ENCODE peak calls at places on chromosomes 2 and 18, in five cellular contexts. N is A549, B is esophagus muscularis mucosa, W is fibroblast of pulmonary artery, A is HFFc6. C is an unnamed sample.

GRCh38 chr2:72325592-72326422 is 178.1 kb upstream of the CYP26B1 start:
- DNase-seq in N (peak), B (no peak), A (peak), W (peak), C (peak)

GRCh38 chr2:140891614-140892212 is 1239.1 kb downstream of the LRP1B start:
- DNase-seq in N (peak), B (no peak), W (no peak), A (no peak), C (no peak)

GRCh38 chr2:170247882-170248393 is 70.0 kb downstream of the MYO3B start:
- DNase-seq in W (no peak), N (no peak), A (no peak), B (no peak), C (no peak)

GRCh38 chr2:25982273-25982967 is at the start of gene KIF3C:
- DNase-seq in B (no peak), N (peak), A (peak), W (peak), C (peak)

GRCh38 chr2:191688934-191689695 is 11.2 kb downstream of the NABP1 start:
- DNase-seq in N (peak), B (no peak), W (peak), A (peak), C (no peak)

GRCh38 chr2:15195723-15196270 is 365.3 kb downstream of the NBAS start:
- DNase-seq in A (no peak), N (no peak), B (no peak), W (no peak), C (no peak)

GRCh38 chr2:214232266-214232665 is 178.6 kb upstream of the VWC2L start:
- DNase-seq in A (peak), W (no peak), N (no peak), B (no peak), C (no peak)

GRCh38 chr2:38634684-38635083 is 31.2 kb upstream of the GALM start:
- DNase-seq in N (no peak), B (no peak), A (no peak), W (no peak), C (no peak)

GRCh38 chr18:9719421-9719981 is 11.4 kb downstream of the RAB31 start:
- DNase-seq in A (peak), W (peak), N (peak), B (no peak), C (no peak)

GRCh38 chr2:68739261-68740183 is 4.9 kb downstream of the ARHGAP25 start:
- DNase-seq in N (no peak), A (no peak), W (no peak), B (peak), C (no peak)

GRCh38 chr18:34720220-34720619 is 10.1 kb downstream of the DTNA start:
- DNase-seq in N (no peak), B (no peak), W (no peak), A (no peak), C (no peak)

GRCh38 chr18:34718610-34719009 is 8.5 kb downstream of the DTNA start:
- DNase-seq in N (no peak), A (no peak), W (no peak), B (no peak), C (no peak)

GRCh38 chr18:34726286-34727004 is 16.3 kb downstream of the DTNA start:
- DNase-seq in A (no peak), W (no peak), N (no peak), B (no peak), C (no peak)

GRCh38 chr18:34723143-34723542 is 13.0 kb downstream of the DTNA start:
- DNase-seq in N (no peak), A (no peak), W (no peak), B (no peak), C (no peak)
- TF ChIP-seq CTCF in N (no peak), A (peak), W (no peak), B (no peak), C (no peak)

GRCh38 chr18:78659748-78660147 is 319.9 kb upstream of the SALL3 start:
- DNase-seq in B (no peak), N (no peak), A (no peak), W (no peak), C (no peak)
- TF ChIP-seq CTCF in B (no peak), N (no peak), A (peak), W (no peak), C (no peak)

GRCh38 chr2:181766129-181766528 is 85.8 kb upstream of the NEUROD1 start:
- DNase-seq in A (no peak), B (no peak), N (no peak), W (no peak), C (no peak)

GRCh38 chr2:181762000-181762399 is 81.7 kb upstream of the NEUROD1 start:
- DNase-seq in W (no peak), A (no peak), B (no peak), N (no peak), C (no peak)

GRCh38 chr2:181763423-181763822 is 83.1 kb upstream of the NEUROD1 start:
- DNase-seq in W (no peak), N (no peak), B (no peak), A (no peak), C (no peak)

GRCh38 chr2:181762848-181763247 is 82.5 kb upstream of the NEUROD1 start:
- DNase-seq in B (no peak), W (no peak), N (no peak), A (no peak), C (no peak)

GRCh38 chr2:181764095-181764963 is 84.0 kb upstream of the NEUROD1 start:
- DNase-seq in B (no peak), N (no peak), A (no peak), W (no peak), C (no peak)
- TF ChIP-seq CTCF in B (no peak), N (no peak), A (no peak), W (no peak), C (no peak)

GRCh38 chr2:71223767-71224333 is 3.1 kb downstream of the PAIP2B start:
- DNase-seq in W (peak), A (peak), B (no peak), N (peak), C (peak)
- TF ChIP-seq CTCF in W (peak), A (peak), B (peak), N (peak), C (no peak)

GRCh38 chr18:23587220-23587642 is 925 bp upstream of the NPC1 start:
- DNase-seq in B (no peak), N (no peak), A (no peak), W (no peak), C (no peak)
- TF ChIP-seq CTCF in B (no peak), N (no peak), A (peak), W (no peak), C (no peak)

DNA sequence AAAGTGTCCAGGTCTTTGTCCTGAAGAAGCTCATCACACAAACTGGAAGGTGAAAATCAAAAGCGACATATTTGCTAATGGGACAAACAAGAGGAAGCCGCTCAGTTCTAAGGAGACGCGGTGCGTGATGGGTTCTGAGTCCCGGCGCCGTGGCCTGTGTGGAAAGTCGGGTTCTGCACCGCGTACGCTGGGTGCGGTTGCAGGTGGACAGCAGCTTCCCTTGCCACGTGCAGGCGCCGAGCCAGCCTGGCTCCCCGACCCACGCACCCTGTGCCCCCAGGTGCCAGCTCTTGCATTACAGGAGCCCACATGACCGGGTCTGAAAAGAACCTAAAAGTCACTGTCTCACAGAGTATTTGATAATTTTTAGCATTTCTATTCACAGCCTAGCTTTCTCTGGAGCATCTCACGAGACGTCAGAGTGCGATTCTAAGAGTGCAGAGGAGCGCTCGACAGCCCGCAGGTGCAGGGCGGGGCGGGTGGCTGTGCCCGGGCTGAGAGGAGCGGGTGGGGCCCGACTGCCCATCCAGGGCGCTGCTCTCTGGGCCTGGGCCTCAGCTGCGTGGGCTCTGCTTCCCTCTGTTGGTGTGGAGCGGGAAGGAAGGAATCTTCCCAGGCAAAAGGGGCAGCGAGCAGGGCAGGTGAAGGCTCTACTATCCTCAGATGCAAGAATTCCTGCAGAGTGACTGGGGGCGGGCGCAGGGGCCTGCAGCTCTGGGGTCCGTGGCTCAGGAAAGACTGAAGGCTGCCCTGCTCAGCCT is 39.4 kb downstream of the MYT1L start:
- DNase-seq in N (peak), B (no peak), A (no peak), W (no peak), C (peak)
- TF ChIP-seq CTCF in N (no peak), B (no peak), A (peak), W (no peak), C (peak)

GRCh38 chr18:68679531-68679930 is 35.4 kb downstream of the TMX3 start:
- DNase-seq in N (no peak), A (peak), B (no peak), W (peak), C (no peak)

GRCh38 chr18:68676913-68677312 is 38.0 kb downstream of the TMX3 start:
- DNase-seq in B (no peak), N (no peak), W (peak), A (peak), C (no peak)
- TF ChIP-seq CTCF in B (no peak), N (no peak), W (no peak), A (peak), C (no peak)

GRCh38 chr2:36567711-36568408 is 30.1 kb downstream of the FEZ2 start:
- DNase-seq in A (no peak), N (peak), W (no peak), B (no peak), C (no peak)

GRCh38 chr2:36570416-36570815 is 27.6 kb downstream of the FEZ2 start:
- DNase-seq in N (no peak), W (no peak), B (no peak), A (peak), C (no peak)

GRCh38 chr2:36566887-36567286 is 31.1 kb downstream of the FEZ2 start:
- DNase-seq in A (no peak), B (no peak), W (no peak), N (no peak), C (no peak)

GRCh38 chr2:36568533-36569246 is 29.3 kb downstream of the FEZ2 start:
- DNase-seq in N (peak), W (peak), B (no peak), A (peak), C (no peak)

DNA sequence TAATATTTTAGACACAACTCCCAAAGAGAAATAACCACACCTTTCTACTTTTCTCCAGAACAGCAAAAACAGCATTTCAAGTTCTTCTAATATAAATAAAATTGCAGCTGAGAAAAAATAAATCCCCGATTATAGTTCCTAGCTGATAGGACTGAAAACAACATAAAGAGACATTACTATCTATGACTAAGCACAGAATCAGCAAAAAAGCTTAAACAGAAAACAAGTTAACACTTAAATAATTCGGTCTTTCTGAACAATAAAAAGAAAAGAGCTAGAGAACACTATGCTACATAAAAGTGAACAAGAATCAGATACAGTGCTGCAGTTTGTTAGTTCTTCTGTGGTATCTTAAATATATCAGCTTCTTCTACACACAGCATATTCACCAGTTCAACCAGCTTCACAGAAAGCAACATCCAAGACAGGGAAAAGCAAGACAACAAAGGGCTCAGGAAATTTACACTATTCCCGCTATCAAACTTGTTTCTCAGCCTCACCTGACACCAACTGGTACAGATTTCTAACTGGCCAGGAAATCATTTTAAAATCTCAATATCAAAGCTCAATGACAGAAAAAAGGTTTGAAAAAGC is 28.6 kb downstream of the FEZ2 start:
- DNase-seq in B (no peak), W (no peak), N (peak), A (no peak), C (no peak)
- TF ChIP-seq CTCF in B (no peak), W (no peak), N (no peak), A (no peak), C (no peak)

DNA sequence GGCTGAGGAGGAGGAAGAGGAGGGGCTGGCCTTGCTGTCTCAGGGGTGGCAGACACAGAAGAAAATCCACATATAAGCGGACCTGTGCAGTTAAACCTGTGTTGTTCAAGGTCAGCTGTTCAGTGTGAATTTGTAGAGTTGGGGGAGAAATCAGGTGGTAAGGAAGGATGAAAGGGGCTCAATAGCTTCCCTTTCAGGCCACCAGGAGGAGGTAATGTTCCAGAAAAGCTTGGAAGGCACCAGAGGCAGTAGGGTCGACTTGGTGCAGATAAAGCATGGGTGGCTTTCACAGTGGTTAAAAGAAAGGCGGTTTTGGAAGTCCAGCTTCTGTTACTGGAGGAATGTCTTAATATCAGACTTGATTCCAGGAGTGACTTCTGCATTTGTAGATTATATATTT is 167.4 kb downstream of the THSD7B start:
- DNase-seq in N (peak), W (no peak), B (no peak), A (peak), C (peak)
- TF ChIP-seq CTCF in N (no peak), W (peak), B (peak), A (peak), C (peak)

DNA sequence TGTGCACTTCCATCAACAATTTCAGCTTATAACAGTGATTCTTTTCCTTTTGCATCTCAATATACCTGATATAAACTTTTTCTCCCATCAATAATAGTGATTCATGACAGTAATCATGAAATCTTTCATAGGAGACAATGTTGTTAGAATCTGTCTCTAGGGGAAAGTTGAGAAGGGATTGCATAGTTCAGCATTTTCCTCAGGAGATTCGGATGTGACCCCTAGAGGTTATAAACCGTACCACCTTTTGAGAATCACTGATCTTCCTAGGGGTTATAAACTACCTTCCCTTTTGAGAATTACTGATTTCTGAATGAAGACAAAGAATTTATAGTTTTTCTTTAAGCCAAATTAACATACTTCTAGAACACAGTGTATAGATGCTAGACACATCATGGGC is 53.0 kb upstream of the GALNT3 start:
- DNase-seq in W (no peak), A (no peak), B (no peak), N (peak), C (no peak)
- TF ChIP-seq CTCF in W (no peak), A (no peak), B (no peak), N (no peak), C (no peak)

C was measured in endothelial cell.